ENCODE peak calls at places on chromosomes 12 and 14, in eight cellular contexts. O, K, N, T, U, H, I and L are unnamed samples.

GRCh38 chr12:129607756-129608155 is 296.1 kb downstream of the TMEM132D start:
- DNase-seq in O (no peak), K (no peak), N (no peak), T (no peak), U (no peak), H (no peak), I (no peak), L (no peak)

GRCh38 chr12:25670076-25671055 is 117.3 kb upstream of the LMNTD1 start:
- DNase-seq in O (peak), K (no peak), N (no peak), T (no peak), U (no peak), H (peak), I (no peak), L (peak)

GRCh38 chr12:6306151-6306550 is 4.3 kb upstream of the PLEKHG6 start:
- DNase-seq in O (no peak), K (no peak), N (no peak), T (no peak), U (no peak), H (no peak), I (no peak), L (no peak)

GRCh38 chr12:51270847-51271518 is 768 bp upstream of the SMAGP start:
- DNase-seq in O (peak), K (peak), N (no peak), T (no peak), U (no peak), H (peak), I (no peak), L (peak)

GRCh38 chr14:104647467-104648063 is 41.9 kb upstream of the INF2 start:
- DNase-seq in O (no peak), K (no peak), N (no peak), T (no peak), U (no peak), H (no peak), I (no peak), L (no peak)

GRCh38 chr14:45906257-45906656 is 653.3 kb upstream of the MIS18BP1 start:
- DNase-seq in O (peak), K (no peak), N (peak), T (no peak), U (no peak), H (no peak), I (no peak), L (peak)

GRCh38 chr12:96258451-96258933 is 64.3 kb downstream of the ELK3 start:
- DNase-seq in O (peak), K (no peak), N (no peak), T (no peak), U (peak), H (peak), I (peak), L (no peak)

GRCh38 chr14:67358914-67359313 is 690 bp downstream of the ATP6V1D start:
- DNase-seq in O (peak), K (no peak), N (no peak), T (no peak), U (peak), H (no peak), I (no peak), L (peak)

GRCh38 chr12:84738481-84738972 is 174.1 kb downstream of the SLC6A15 start:
- DNase-seq in O (peak), K (no peak), N (no peak), T (no peak), U (no peak), H (peak), I (no peak), L (peak)

GRCh38 chr14:88866305-88866704 is 41.9 kb downstream of the TTC8 start:
- DNase-seq in O (no peak), K (no peak), N (no peak), T (no peak), U (peak), H (peak), I (no peak), L (no peak)

GRCh38 chr12:103882861-103883596 is 42.0 kb upstream of the NT5DC3 start:
- DNase-seq in O (no peak), K (no peak), N (no peak), T (peak), U (no peak), H (no peak), I (no peak), L (peak)

GRCh38 chr12:24919346-24920001 is 29.4 kb downstream of the BCAT1 start:
- DNase-seq in O (no peak), K (no peak), N (no peak), T (no peak), U (no peak), H (no peak), I (no peak), L (no peak)

GRCh38 chr14:54919330-54919729 is 16.7 kb upstream of the GCH1 start:
- DNase-seq in O (no peak), K (no peak), N (no peak), T (no peak), U (no peak), H (no peak), I (no peak), L (no peak)

GRCh38 chr12:59365133-59365532 is 230.7 kb upstream of the SLC16A7 start:
- DNase-seq in O (no peak), K (no peak), N (no peak), T (no peak), U (no peak), H (no peak), I (no peak), L (no peak)

GRCh38 chr14:100733152-100733850 is 6.6 kb downstream of the DLK1 start:
- DNase-seq in O (no peak), K (no peak), N (no peak), T (no peak), U (no peak), H (no peak), I (no peak), L (no peak)

GRCh38 chr12:131892711-131893604 is 1.5 kb upstream of the ULK1 start:
- DNase-seq in O (no peak), K (no peak), N (no peak), T (no peak), U (no peak), H (no peak), I (no peak), L (no peak)

GRCh38 chr12:102024765-102025164 is 37.0 kb downstream of the WASHC3 start:
- DNase-seq in O (no peak), K (no peak), N (no peak), T (no peak), U (no peak), H (no peak), I (no peak), L (no peak)

GRCh38 chr14:79011091-79011919 is 841.1 kb downstream of the NRXN3 start:
- DNase-seq in O (peak), K (no peak), N (no peak), T (no peak), U (peak), H (peak), I (peak), L (peak)

GRCh38 chr12:10165421-10165820 is 6.5 kb downstream of the OLR1 start:
- DNase-seq in O (no peak), K (no peak), N (no peak), T (no peak), U (no peak), H (no peak), I (no peak), L (no peak)

GRCh38 chr12:15494329-15495046 is 172.2 kb downstream of the PTPRO start:
- DNase-seq in O (no peak), K (no peak), N (peak), T (peak), U (no peak), H (no peak), I (no peak), L (no peak)

GRCh38 chr12:65300679-65301349 is 22.3 kb downstream of the MSRB3 start:
- DNase-seq in O (peak), K (peak), N (no peak), T (no peak), U (peak), H (no peak), I (no peak), L (peak)

GRCh38 chr12:59023861-59024424 is 103.6 kb upstream of the LRIG3 start:
- DNase-seq in O (peak), K (no peak), N (no peak), T (no peak), U (no peak), H (peak), I (no peak), L (no peak)

GRCh38 chr12:98260276-98260675 is 255.1 kb upstream of the TMPO start:
- DNase-seq in O (no peak), K (no peak), N (no peak), T (no peak), U (no peak), H (no peak), I (no peak), L (no peak)

GRCh38 chr14:36583242-36584166 is 1.1 kb upstream of the NKX2-8 start:
- DNase-seq in O (peak), K (no peak), N (no peak), T (no peak), U (peak), H (no peak), I (no peak), L (no peak)
- TF ChIP-seq EZH2 in O (no peak), K (no peak), N (no peak), T (no peak), U (peak), H (no peak), I (no peak), L (no peak)

GRCh38 chr12:128240745-128241144 is 26.2 kb upstream of the TMEM132C start:
- DNase-seq in O (no peak), K (no peak), N (no peak), T (no peak), U (no peak), H (no peak), I (no peak), L (no peak)

GRCh38 chr12:128250091-128250490 is 16.9 kb upstream of the TMEM132C start:
- DNase-seq in O (no peak), K (no peak), N (no peak), T (no peak), U (no peak), H (no peak), I (no peak), L (no peak)

GRCh38 chr12:128245106-128245505 is 21.9 kb upstream of the TMEM132C start:
- DNase-seq in O (no peak), K (no peak), N (no peak), T (no peak), U (no peak), H (no peak), I (no peak), L (no peak)

DNA sequence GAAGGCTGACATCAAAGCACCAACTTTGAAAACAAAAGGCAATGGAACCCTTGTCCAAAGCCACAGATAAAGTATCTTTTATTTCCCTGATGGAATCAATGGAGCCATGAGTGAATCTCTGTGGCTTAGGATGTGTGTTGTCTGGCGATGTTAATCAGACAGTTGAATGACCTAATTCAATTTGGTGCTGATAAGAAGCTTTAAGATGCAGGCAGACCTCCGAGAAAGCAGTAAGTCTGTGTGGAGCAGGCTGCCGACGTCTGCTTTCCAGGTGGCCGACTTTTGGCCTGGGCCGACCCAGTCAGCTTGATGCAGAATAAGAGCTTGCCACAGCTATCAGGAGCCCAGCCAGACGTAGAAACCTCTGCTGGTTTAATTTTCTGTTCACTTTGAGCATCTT is 21.1 kb upstream of the TMEM132C start:
- DNase-seq in O (no peak), K (no peak), N (no peak), T (no peak), U (no peak), H (no peak), I (no peak), L (no peak)
- H3K4me3 ChIP-seq in O (no peak), K (no peak), N (no peak), T (no peak), U (no peak), H (no peak), I (no peak), L (no peak)

GRCh38 chr14:37622231-37622923 is 26.9 kb downstream of the TTC6 start:
- DNase-seq in O (peak), K (no peak), N (no peak), T (no peak), U (peak), H (peak), I (no peak), L (no peak)
- TF ChIP-seq EZH2 in O (no peak), K (no peak), N (no peak), T (no peak), U (peak), H (no peak), I (no peak), L (no peak)

GRCh38 chr14:95255487-95255886 is 64.2 kb downstream of the CLMN start:
- DNase-seq in O (no peak), K (peak), N (no peak), T (peak), U (peak), H (peak), I (no peak), L (no peak)
- H3K4me3 ChIP-seq in O (no peak), K (no peak), N (no peak), T (peak), U (peak), H (no peak), I (no peak), L (no peak)

GRCh38 chr12:77232045-77232444 is 166.7 kb upstream of the E2F7 start:
- DNase-seq in O (peak), K (no peak), N (no peak), T (no peak), U (no peak), H (peak), I (no peak), L (no peak)
- TF ChIP-seq EZH2 in O (no peak), K (no peak), N (no peak), T (no peak), U (no peak), H (no peak), I (no peak), L (no peak)

DNA sequence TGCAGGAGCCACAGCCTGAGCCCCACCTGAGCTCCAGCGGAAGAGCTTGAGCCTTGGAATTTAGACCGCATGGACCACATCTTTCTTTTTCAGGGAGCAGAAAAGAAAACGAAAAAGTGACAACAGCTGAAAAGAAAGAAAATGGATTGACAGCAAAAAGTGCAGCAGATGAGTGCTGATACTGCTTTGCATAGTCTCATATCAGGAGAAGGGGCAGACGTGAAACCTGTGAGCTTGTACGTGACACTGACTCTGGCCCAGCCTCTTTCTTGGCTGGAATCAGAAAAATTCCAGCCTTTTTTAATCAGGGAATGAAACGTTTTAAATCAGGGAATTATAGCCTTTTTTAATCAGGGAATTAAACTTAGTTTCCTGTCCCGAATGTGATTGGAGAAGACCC is 1296.5 kb downstream of the TMEM121 start:
- DNase-seq in O (no peak), K (no peak), N (no peak), T (no peak), U (no peak), H (no peak), I (no peak), L (no peak)
- H3K4me3 ChIP-seq in O (no peak), K (no peak), N (no peak), T (no peak), U (no peak), H (no peak), I (no peak), L (no peak)